ENCODE peak calls at places on chromosomes 11 and 22, in eight cellular contexts. One of them, this sample, is unnamed.

GRCh38 chr22:24420072-24420976 is 7.1 kb upstream of the ADORA2A start:
- DNase-seq in Calu3: no peak
- DNase-seq in iPS-NIHi11: no peak
- DNase-seq in fibroblast of pulmonary artery: no peak
- DNase-seq in Peyer's patch: no peak
- DNase-seq in GM23248: no peak
- DNase-seq in activated naive CD8-positive, alpha-beta T cell treated with anti-CD3 and anti-CD28 coated beads, Interleukin-2, amount 50 U/mL, for 24 hours: no peak
- DNase-seq in HuH-7: no peak
- DNase-seq in this sample: peak

GRCh38 chr22:47345025-47345424 is 582.6 kb downstream of the TBC1D22A start:
- DNase-seq in Calu3: no peak
- DNase-seq in iPS-NIHi11: no peak
- DNase-seq in fibroblast of pulmonary artery: no peak
- DNase-seq in Peyer's patch: no peak
- DNase-seq in GM23248: no peak
- DNase-seq in activated naive CD8-positive, alpha-beta T cell treated with anti-CD3 and anti-CD28 coated beads, Interleukin-2, amount 50 U/mL, for 24 hours: no peak
- DNase-seq in HuH-7: no peak
- DNase-seq in this sample: no peak

GRCh38 chr11:88231894-88232482 is 56.7 kb upstream of the RAB38 start:
- DNase-seq in Calu3: peak
- DNase-seq in iPS-NIHi11: peak
- DNase-seq in fibroblast of pulmonary artery: peak
- DNase-seq in Peyer's patch: no peak
- DNase-seq in GM23248: peak
- DNase-seq in activated naive CD8-positive, alpha-beta T cell treated with anti-CD3 and anti-CD28 coated beads, Interleukin-2, amount 50 U/mL, for 24 hours: peak
- DNase-seq in HuH-7: peak
- DNase-seq in this sample: no peak

GRCh38 chr22:35426801-35427140 is 26.8 kb downstream of the MCM5 start:
- DNase-seq in Calu3: no peak
- DNase-seq in iPS-NIHi11: no peak
- DNase-seq in fibroblast of pulmonary artery: no peak
- DNase-seq in Peyer's patch: no peak
- DNase-seq in GM23248: no peak
- DNase-seq in activated naive CD8-positive, alpha-beta T cell treated with anti-CD3 and anti-CD28 coated beads, Interleukin-2, amount 50 U/mL, for 24 hours: no peak
- DNase-seq in HuH-7: no peak
- DNase-seq in this sample: no peak

GRCh38 chr11:115930886-115931537 is 426.8 kb upstream of the CADM1 start:
- DNase-seq in Calu3: no peak
- DNase-seq in iPS-NIHi11: no peak
- DNase-seq in fibroblast of pulmonary artery: no peak
- DNase-seq in Peyer's patch: no peak
- DNase-seq in GM23248: no peak
- DNase-seq in activated naive CD8-positive, alpha-beta T cell treated with anti-CD3 and anti-CD28 coated beads, Interleukin-2, amount 50 U/mL, for 24 hours: no peak
- DNase-seq in HuH-7: no peak
- DNase-seq in this sample: no peak

GRCh38 chr11:94112182-94112960 is 16.3 kb upstream of the PANX1 start:
- DNase-seq in Calu3: no peak
- DNase-seq in iPS-NIHi11: no peak
- DNase-seq in fibroblast of pulmonary artery: no peak
- DNase-seq in Peyer's patch: no peak
- DNase-seq in GM23248: no peak
- DNase-seq in activated naive CD8-positive, alpha-beta T cell treated with anti-CD3 and anti-CD28 coated beads, Interleukin-2, amount 50 U/mL, for 24 hours: no peak
- DNase-seq in HuH-7: no peak
- DNase-seq in this sample: no peak

GRCh38 chr11:18802381-18803257 is 11.0 kb upstream of the PTPN5 start:
- DNase-seq in Calu3: peak
- DNase-seq in iPS-NIHi11: peak
- DNase-seq in fibroblast of pulmonary artery: peak
- DNase-seq in Peyer's patch: no peak
- DNase-seq in GM23248: peak
- DNase-seq in activated naive CD8-positive, alpha-beta T cell treated with anti-CD3 and anti-CD28 coated beads, Interleukin-2, amount 50 U/mL, for 24 hours: peak
- DNase-seq in HuH-7: peak
- DNase-seq in this sample: no peak

GRCh38 chr11:103903621-103904323 is 132.7 kb upstream of the DDI1 start:
- DNase-seq in Calu3: no peak
- DNase-seq in iPS-NIHi11: no peak
- DNase-seq in fibroblast of pulmonary artery: no peak
- DNase-seq in Peyer's patch: no peak
- DNase-seq in GM23248: no peak
- DNase-seq in activated naive CD8-positive, alpha-beta T cell treated with anti-CD3 and anti-CD28 coated beads, Interleukin-2, amount 50 U/mL, for 24 hours: no peak
- DNase-seq in HuH-7: no peak
- DNase-seq in this sample: no peak

GRCh38 chr22:19896665-19897355 is 42.1 kb upstream of the GNB1L start:
- DNase-seq in Calu3: no peak
- DNase-seq in iPS-NIHi11: no peak
- DNase-seq in fibroblast of pulmonary artery: no peak
- DNase-seq in Peyer's patch: no peak
- DNase-seq in GM23248: no peak
- DNase-seq in activated naive CD8-positive, alpha-beta T cell treated with anti-CD3 and anti-CD28 coated beads, Interleukin-2, amount 50 U/mL, for 24 hours: peak
- DNase-seq in HuH-7: no peak
- DNase-seq in this sample: no peak

This sample was measured in mucosa of descending colon.